ENCODE peak calls at places on chromosomes 6 and 20, in six cellular contexts. G, V, C, T, E and S are unnamed samples.

GRCh38 chr20:62142252-62143117 is 709 bp downstream of the PSMA7 start:
- DNase-seq in C (no peak), V (no peak), T (no peak), G (no peak), E (peak), S (no peak)

GRCh38 chr6:127026247-127026646 is 92.2 kb upstream of the RSPO3 start:
- DNase-seq in C (no peak), E (peak), V (no peak), T (no peak), G (no peak), S (no peak)

GRCh38 chr20:61757678-61758555 is 307.8 kb downstream of the TAF4 start:
- DNase-seq in G (no peak), T (no peak), V (no peak), C (peak), E (peak), S (no peak)

GRCh38 chr6:26743157-26743821 is 83.7 kb upstream of the ZNF322 start:
- DNase-seq in E (peak), V (no peak), G (no peak), T (no peak), C (no peak), S (no peak)

GRCh38 chr20:13267231-13267630 is 46.2 kb downstream of the ISM1 start:
- DNase-seq in G (no peak), T (no peak), V (no peak), C (peak), E (no peak), S (no peak)

GRCh38 chr20:41359541-41360011 is 7.0 kb downstream of the EMILIN3 start:
- DNase-seq in C (no peak), T (no peak), V (no peak), E (no peak), G (no peak), S (no peak)

GRCh38 chr6:168292911-168293310 is 26.7 kb downstream of the DACT2 start:
- DNase-seq in E (no peak), T (peak), C (no peak), V (peak), G (peak), S (peak)

GRCh38 chr20:25987073-25987927 is 290.6 kb upstream of the ZNF337 start:
- DNase-seq in G (no peak), V (no peak), T (peak), E (peak), C (peak), S (peak)

GRCh38 chr6:22108199-22108598 is 188.6 kb downstream of the PRL start:
- DNase-seq in V (no peak), E (peak), C (no peak), T (no peak), G (no peak), S (no peak)

GRCh38 chr6:31874836-31875572 is 3.8 kb downstream of the SLC44A4 start:
- DNase-seq in E (no peak), T (no peak), V (no peak), G (no peak), C (no peak), S (no peak)

GRCh38 chr6:17709476-17709875 is 2.8 kb upstream of the NUP153 start:
- DNase-seq in V (no peak), G (no peak), E (no peak), T (no peak), C (no peak), S (no peak)

GRCh38 chr20:60046011-60046413 is 87.8 kb downstream of the CDH26 start:
- DNase-seq in C (no peak), G (no peak), E (peak), V (no peak), T (no peak), S (no peak)

GRCh38 chr6:82951389-82951788 is 114.3 kb downstream of the UBE3D start:
- DNase-seq in V (no peak), E (no peak), T (no peak), C (no peak), G (no peak), S (no peak)

GRCh38 chr6:163554663-163555062 is 140.1 kb downstream of the QKI start:
- DNase-seq in T (no peak), C (peak), E (peak), V (no peak), G (no peak), S (no peak)